ENCODE peak calls at places on chromosomes 5 and 9, in four cellular contexts. X, L, O and C are unnamed samples.

GRCh38 chr9:86354882-86355399 is 731 bp upstream of the TUT7 start:
- DNase-seq in X (no peak), L (no peak), O (no peak), C (no peak)

GRCh38 chr5:88290801-88291200 is 22.2 kb upstream of the TMEM161B start:
- DNase-seq in X (no peak), L (no peak), O (peak; percentile 51), C (no peak)

GRCh38 chr5:118703241-118703640 is 285.1 kb downstream of the DTWD2 start:
- DNase-seq in X (no peak), L (no peak), O (no peak), C (no peak)

GRCh38 chr5:142301487-142302035 is 23.3 kb downstream of the SPRY4 start:
- DNase-seq in X (no peak), L (no peak), O (no peak), C (no peak)

GRCh38 chr9:101317735-101318134 is 67.1 kb downstream of the BAAT start:
- DNase-seq in X (no peak), L (no peak), O (no peak), C (no peak)

GRCh38 chr5:122559676-122560075 is 215.2 kb upstream of the SNX2 start:
- DNase-seq in X (no peak), L (no peak), O (no peak), C (no peak)

GRCh38 chr5:142317673-142318261 is 7.1 kb downstream of the SPRY4 start:
- DNase-seq in X (no peak), L (no peak), O (no peak), C (no peak)

GRCh38 chr5:168898261-168898911 is 319.2 kb upstream of the PANK3 start:
- DNase-seq in X (no peak), L (no peak), O (no peak), C (no peak)

GRCh38 chr9:116149844-116150243 is 3.7 kb upstream of the PAPPA start:
- DNase-seq in X (peak; percentile 33), L (no peak), O (peak; percentile 42), C (no peak)

GRCh38 chr5:69503144-69503488 is 10.5 kb downstream of the OCLN start:
- DNase-seq in X (no peak), L (no peak), O (peak; percentile 41), C (no peak)

GRCh38 chr5:150135557-150135956 is 20.1 kb downstream of the PDGFRB start:
- DNase-seq in X (no peak), L (no peak), O (no peak), C (peak; percentile 29)

GRCh38 chr5:132489871-132490483 is 596 bp downstream of the IRF1 start:
- DNase-seq in X (peak; percentile 82), L (peak; percentile 83), O (peak; percentile 22), C (peak; percentile 81)

GRCh38 chr5:168976311-168976893 is 324.5 kb downstream of the SLIT3 start:
- DNase-seq in X (no peak), L (no peak), O (no peak), C (no peak)

GRCh38 chr9:90107021-90107771 is 502.4 kb downstream of the GADD45G start:
- DNase-seq in X (peak; percentile 77), L (no peak), O (peak; percentile 49), C (peak; percentile 57)

GRCh38 chr5:77409870-77410621 is 82.1 kb downstream of the WDR41 start:
- DNase-seq in X (no peak), L (no peak), O (no peak), C (no peak)

GRCh38 chr5:76007904-76008303 is 75.3 kb upstream of the SV2C start:
- DNase-seq in X (no peak), L (no peak), O (no peak), C (no peak)

GRCh38 chr5:167294861-167295685 is 996.4 kb upstream of the WWC1 start:
- DNase-seq in X (no peak), L (no peak), O (peak; percentile 57), C (no peak)

GRCh38 chr5:141945511-141946024 is 12.4 kb downstream of the PCDH12 start:
- DNase-seq in X (no peak), L (peak; percentile 69), O (no peak), C (no peak)

GRCh38 chr9:110255064-110255416 is 1.3 kb downstream of the TXN start:
- DNase-seq in X (peak; percentile 25), L (no peak), O (no peak), C (no peak)

GRCh38 chr5:56711191-56711590 is 104.2 kb upstream of the MAP3K1 start:
- DNase-seq in X (no peak), L (no peak), O (peak; percentile 16), C (no peak)

GRCh38 chr9:93061791-93062299 is 3.3 kb downstream of the SUSD3 start:
- DNase-seq in X (no peak), L (no peak), O (no peak), C (peak; percentile 62)

GRCh38 chr5:177232358-177232757 is 71.2 kb downstream of the RAB24 start:
- DNase-seq in X (no peak), L (no peak), O (no peak), C (no peak)

GRCh38 chr9:73141282-73141681 is 10.4 kb upstream of the ANXA1 start:
- DNase-seq in X (no peak), L (no peak), O (no peak), C (no peak)

GRCh38 chr9:100150209-100150608 is 51.2 kb downstream of the INVS start:
- DNase-seq in X (no peak), L (no peak), O (peak; percentile 12), C (no peak)

GRCh38 chr5:135651156-135651555 is 72.4 kb upstream of the CXCL14 start:
- DNase-seq in X (no peak), L (no peak), O (peak; percentile 62), C (no peak)

GRCh38 chr5:35092703-35093102 is 45.0 kb upstream of the AGXT2 start:
- DNase-seq in X (no peak), L (no peak), O (no peak), C (no peak)

GRCh38 chr9:68779558-68780376 is 74.7 kb downstream of the PIP5K1B start:
- DNase-seq in X (peak; percentile 96), L (peak; percentile 96), O (peak; percentile 90), C (peak; percentile 94)

GRCh38 chr9:84339951-84340350 is 607 bp downstream of the SLC28A3 start:
- DNase-seq in X (no peak), L (no peak), O (no peak), C (no peak)

GRCh38 chr5:73911761-73912393 is 285.9 kb downstream of the ARHGEF28 start:
- DNase-seq in X (no peak), L (no peak), O (no peak), C (no peak)

GRCh38 chr5:16574789-16575785 is 41.7 kb downstream of the RETREG1 start:
- DNase-seq in X (no peak), L (peak; percentile 74), O (peak; percentile 95), C (peak; percentile 85)

GRCh38 chr9:101999441-101999840 is 261.0 kb upstream of the GRIN3A start:
- DNase-seq in X (no peak), L (no peak), O (no peak), C (no peak)

GRCh38 chr5:122500245-122501086 is 188.4 kb downstream of the SNCAIP start:
- DNase-seq in X (no peak), L (peak; percentile 74), O (peak; percentile 54), C (no peak)

GRCh38 chr5:177303121-177303924 is at the start of the genes PRELID1 and RAB24:
- DNase-seq in X (peak; percentile 91), L (peak; percentile 91), O (peak; percentile 89), C (peak; percentile 92)

GRCh38 chr5:56984445-56984844 is 32.5 kb upstream of the MIER3 start:
- DNase-seq in X (no peak), L (no peak), O (no peak), C (no peak)

GRCh38 chr9:133023117-133023890 is 7.5 kb upstream of the GTF3C5 start:
- DNase-seq in X (no peak), L (no peak), O (no peak), C (no peak)

DNA sequence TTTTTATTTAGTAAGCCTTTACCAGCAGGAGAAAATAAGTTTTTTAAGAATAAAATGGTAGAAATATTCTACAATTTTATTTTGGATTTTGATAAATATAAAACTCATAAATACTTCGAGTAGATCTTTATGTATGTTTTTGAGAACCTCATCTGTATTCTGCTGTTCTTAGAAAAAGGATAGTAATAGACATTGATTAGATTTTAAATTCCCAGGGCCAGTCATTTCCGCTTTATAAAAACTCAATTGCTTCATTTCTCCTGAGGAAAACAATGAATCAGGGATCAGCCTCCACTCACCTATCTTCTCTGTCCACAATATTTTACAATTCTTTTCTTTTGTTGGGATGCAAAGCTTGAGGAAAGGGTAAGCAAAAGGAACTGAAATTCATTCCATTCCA is 1983.5 kb upstream of the C9orf72 start:
- DNase-seq in X (no peak), L (no peak), O (no peak), C (no peak)
- H3K27me3 ChIP-seq in X (no peaks in the 10 kb centered on the region), L (no peaks in the 10 kb centered on the region), O (no peaks in the 10 kb centered on the region), C (no peaks in the 10 kb centered on the region)

DNA sequence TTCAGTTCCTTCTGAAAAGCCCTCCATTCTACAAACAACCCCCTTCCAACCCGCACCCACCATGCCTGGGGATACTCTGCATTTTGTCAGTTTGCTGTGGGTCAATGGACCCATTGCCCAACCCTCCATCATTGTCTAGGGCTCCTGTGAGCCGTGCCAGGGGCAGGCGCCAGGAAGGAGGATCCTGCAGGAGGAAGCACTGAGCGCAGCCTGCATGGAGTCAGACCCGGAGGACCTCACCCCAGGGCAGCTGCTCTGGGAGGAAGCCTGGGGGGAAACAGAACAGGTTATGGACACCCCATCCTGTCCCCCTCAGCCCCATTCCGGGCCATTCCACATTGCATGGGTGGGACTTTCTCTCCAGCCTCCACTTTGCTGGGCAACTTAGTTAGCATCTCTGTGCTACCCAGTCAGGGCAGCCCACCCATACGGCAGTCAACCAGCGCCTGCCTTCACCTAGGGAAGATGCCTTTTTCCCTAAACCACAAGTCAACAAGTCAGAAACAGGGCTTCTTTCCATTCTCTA is 48.6 kb upstream of the VDAC1 start:
- DNase-seq in X (no peak), L (no peak), O (no peak), C (no peak)
- H3K27ac ChIP-seq in X (no peak overlapping the region), L (no peak overlapping the region), O (peak overlapping the region; percentile 89), C (no peak overlapping the region)

DNA sequence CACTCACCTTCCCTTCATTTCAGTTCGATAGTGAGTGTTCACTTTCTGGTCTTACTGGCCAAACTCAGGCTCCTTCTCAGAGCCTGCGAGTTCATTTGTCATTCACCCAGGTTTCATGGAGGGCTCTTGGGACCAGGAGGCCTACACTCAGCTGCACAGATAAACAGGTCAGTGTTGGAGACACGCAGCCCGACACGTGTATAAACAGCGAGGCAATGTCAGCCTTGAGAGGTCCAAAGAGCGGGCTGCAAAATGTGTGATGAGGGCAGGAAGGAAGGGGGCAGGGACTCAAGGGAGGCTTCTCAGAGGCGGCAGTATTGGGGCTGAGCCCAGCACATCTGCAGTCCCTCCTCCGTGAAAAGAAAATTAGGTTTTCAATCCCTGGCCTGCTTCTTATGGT is 82.6 kb upstream of the ZNF618 start:
- DNase-seq in X (no peak), L (no peak), O (no peak), C (no peak)
- H3K27me3 ChIP-seq in X (no peaks in the 10 kb centered on the region), L (no peaks in the 10 kb centered on the region), O (peaks cover 20% of the 10 kb centered on the region), C (no peaks in the 10 kb centered on the region)

GRCh38 chr9:78013924-78014323 is 17.7 kb downstream of the GNAQ start:
- DNase-seq in X (no peak), L (no peak), O (no peak), C (no peak)

GRCh38 chr9:78011037-78011436 is 20.6 kb downstream of the GNAQ start:
- DNase-seq in X (no peak), L (no peak), O (no peak), C (no peak)

GRCh38 chr9:78009156-78009555 is 22.5 kb downstream of the GNAQ start:
- DNase-seq in X (no peak), L (no peak), O (no peak), C (no peak)

GRCh38 chr9:78006734-78007133 is 24.9 kb downstream of the GNAQ start:
- DNase-seq in X (no peak), L (no peak), O (no peak), C (no peak)

GRCh38 chr9:78010419-78010818 is 21.2 kb downstream of the GNAQ start:
- DNase-seq in X (no peak), L (no peak), O (no peak), C (no peak)
- H3K27ac ChIP-seq in X (no peak overlapping the region), L (no peak overlapping the region), O (no peak overlapping the region), C (no peak overlapping the region)